ENCODE peak calls at places on chromosome 21, in five cellular contexts. Z, V, F, M and T are unnamed samples.

GRCh38 chr21:43302769-43303168 is 124.2 kb downstream of the SIK1 start:
- DNase-seq in Z (no peak), V (no peak), F (no peak), M (no peak), T (no peak)

GRCh38 chr21:40176732-40177131 is 309.5 kb downstream of the PCP4 start:
- DNase-seq in Z (no peak), V (no peak), F (no peak), M (no peak), T (no peak)

GRCh38 chr21:38439336-38439900 is 58.9 kb downstream of the ERG start:
- DNase-seq in Z (no peak), V (no peak), F (no peak), M (no peak), T (no peak)

GRCh38 chr21:21165063-21165645 is 166.9 kb downstream of the NCAM2 start:
- DNase-seq in Z (no peak), V (peak), F (peak), M (no peak), T (no peak)

GRCh38 chr21:38645282-38645681 is 147.0 kb upstream of the ERG start:
- DNase-seq in Z (no peak), V (peak), F (peak), M (peak), T (no peak)

GRCh38 chr21:45372732-45373355 is 32.1 kb upstream of the COL18A1 start:
- DNase-seq in Z (no peak), V (no peak), F (no peak), M (peak), T (no peak)

GRCh38 chr21:43274946-43275310 is 106.1 kb downstream of the CRYAA start:
- DNase-seq in Z (no peak), V (no peak), F (no peak), M (no peak), T (no peak)

GRCh38 chr21:37784591-37785318 is 131.5 kb downstream of the KCNJ6 start:
- DNase-seq in Z (no peak), V (no peak), F (no peak), M (no peak), T (no peak)

GRCh38 chr21:16193758-16194606 is 464.2 kb downstream of the USP25 start:
- DNase-seq in Z (peak), V (peak), F (peak), M (peak), T (peak)

GRCh38 chr21:45613396-45613795 is 30.1 kb upstream of the PCBP3 start:
- DNase-seq in Z (no peak), V (no peak), F (no peak), M (no peak), T (no peak)

GRCh38 chr21:36186506-36187399 is 30.1 kb downstream of the DOP1B start:
- DNase-seq in Z (no peak), V (no peak), F (no peak), M (no peak), T (no peak)

GRCh38 chr21:34736116-34736870 is 67.5 kb downstream of the CLIC6 start:
- DNase-seq in Z (no peak), V (no peak), F (no peak), M (no peak), T (no peak)

GRCh38 chr21:22224261-22224660 is 1226.1 kb downstream of the NCAM2 start:
- DNase-seq in Z (no peak), V (no peak), F (no peak), M (no peak), T (no peak)

GRCh38 chr21:43287974-43288755 is 119.4 kb downstream of the CRYAA start:
- DNase-seq in Z (peak), V (no peak), F (no peak), M (no peak), T (peak)

GRCh38 chr21:37219766-37220432 is 47.2 kb downstream of the VPS26C start:
- DNase-seq in Z (no peak), V (no peak), F (no peak), M (no peak), T (peak)

GRCh38 chr21:32167513-32167912 is 111.3 kb downstream of the MIS18A start:
- DNase-seq in Z (no peak), V (no peak), F (no peak), M (no peak), T (no peak)

GRCh38 chr21:32163386-32163785 is 115.5 kb downstream of the MIS18A start:
- DNase-seq in Z (no peak), V (no peak), F (no peak), M (no peak), T (no peak)
- H2AFZ ChIP-seq in Z (no peak), V (no peak), F (no peak), M (no peak), T (no peak)

GRCh38 chr21:17513214-17514123 is 626 bp downstream of the CXADR start:
- DNase-seq in Z (peak), V (peak), F (peak), M (peak), T (no peak)
- H2AFZ ChIP-seq in Z (peak), V (peak), F (peak), M (peak), T (no peak)

GRCh38 chr21:46650476-46651098 is 15.1 kb downstream of the PRMT2 start:
- DNase-seq in Z (no peak), V (no peak), F (no peak), M (no peak), T (no peak)
- H2AFZ ChIP-seq in Z (no peak), V (no peak), F (no peak), M (no peak), T (no peak)

DNA sequence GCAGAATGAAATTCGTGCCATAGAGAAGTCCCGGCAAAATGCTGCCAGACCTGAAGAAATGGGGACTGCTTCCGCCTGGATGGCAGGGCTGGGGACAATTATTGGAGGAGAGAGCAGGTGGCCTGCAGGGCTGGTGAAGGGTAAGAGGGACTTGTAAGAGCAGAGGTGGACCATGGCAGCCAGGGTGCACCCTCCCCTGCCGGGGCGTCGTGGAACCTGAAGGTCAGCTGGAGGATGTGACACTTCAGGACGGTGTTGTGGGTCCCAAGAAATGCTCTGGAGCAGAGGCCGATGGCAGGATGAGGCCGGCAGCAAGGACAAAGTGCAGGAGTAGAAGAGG is 40.3 kb downstream of the RIPK4 start:
- DNase-seq in Z (no peak), V (no peak), F (no peak), M (no peak), T (no peak)
- H2AFZ ChIP-seq in Z (no peak), V (no peak), F (no peak), M (peak), T (no peak)

GRCh38 chr21:24220466-24220865 is 1386.8 kb downstream of the MRPL39 start:
- DNase-seq in Z (no peak), V (no peak), F (no peak), M (no peak), T (no peak)
- H2AFZ ChIP-seq in Z (no peak), V (no peak), F (no peak), M (no peak), T (no peak)

GRCh38 chr21:26490771-26491170 is 82.3 kb downstream of the CYYR1 start:
- DNase-seq in Z (no peak), V (no peak), F (no peak), M (no peak), T (no peak)

GRCh38 chr21:26491663-26492062 is 81.4 kb downstream of the CYYR1 start:
- DNase-seq in Z (no peak), V (no peak), F (no peak), M (no peak), T (no peak)

GRCh38 chr21:26499475-26499874 is 73.6 kb downstream of the CYYR1 start:
- DNase-seq in Z (peak), V (no peak), F (no peak), M (no peak), T (no peak)

GRCh38 chr21:26489781-26490180 is 83.3 kb downstream of the CYYR1 start:
- DNase-seq in Z (no peak), V (no peak), F (no peak), M (no peak), T (no peak)

DNA sequence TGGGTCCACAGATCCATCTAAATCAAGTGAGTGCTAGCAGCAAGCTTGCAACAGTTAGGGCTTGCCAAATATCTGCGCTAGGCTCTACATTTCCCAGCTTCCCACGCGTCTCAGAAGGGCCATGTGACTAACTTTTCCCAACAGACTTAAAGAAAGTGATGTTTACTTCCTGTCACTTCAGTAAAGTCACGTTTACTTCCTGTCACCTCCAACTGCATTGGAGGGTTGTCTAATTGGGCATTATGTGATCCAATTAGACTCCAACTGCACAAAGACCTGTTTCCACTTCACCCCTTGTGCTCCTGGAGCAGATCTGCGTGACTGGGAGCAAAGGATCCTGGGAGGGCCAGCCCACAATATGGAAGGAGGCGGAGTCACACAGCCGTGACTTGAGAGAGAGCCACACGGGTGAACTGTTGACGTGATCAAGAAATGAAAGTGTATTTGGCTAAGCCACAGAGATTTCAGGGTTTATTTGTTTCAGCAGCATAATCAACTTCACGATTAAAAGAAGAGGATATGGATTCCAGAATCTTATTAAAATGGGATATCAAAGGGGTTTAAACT is 77.7 kb downstream of the CYYR1 start:
- DNase-seq in Z (no peak), V (no peak), F (no peak), M (no peak), T (no peak)
- H2AFZ ChIP-seq in Z (no peak), V (no peak), F (no peak), M (no peak), T (no peak)